ENCODE peak calls at places on chromosomes 13 and 19, in seven cellular contexts. H is OCI-LY7, S is kidney glomerular epithelial cell, K is DMS79 treated with DMSO at 0.1 percent for 48 hours, N is LHCN-M2, W is nucleus accumbens, Z is T-helper 9 cell. A is an unnamed sample.
A peak's percentile ranks its signal among the peaks of the same experiment; 100 is the strongest.

GRCh38 chr19:56441206-56441792 is 35.8 kb downstream of the ZNF667 start:
- DNase-seq in H (no peak), S (no peak), K (no peak), N (no peak), W (no peak), Z (no peak), A (no peak)

GRCh38 chr13:21427741-21428140 is 31.4 kb downstream of the ZDHHC20 start:
- DNase-seq in H (no peak), S (no peak), K (no peak), N (no peak), W (no peak), Z (no peak), A (no peak)

GRCh38 chr13:29877456-29878096 is 27.2 kb upstream of the UBL3 start:
- DNase-seq in H (no peak), S (no peak), K (no peak), N (no peak), W (no peak), Z (no peak), A (no peak)

GRCh38 chr13:68736961-68737360 is 1370.7 kb upstream of the ATXN8OS start:
- DNase-seq in H (no peak), S (no peak), K (no peak), N (no peak), W (no peak), Z (no peak), A (no peak)

GRCh38 chr13:20713014-20713376 is 9.5 kb downstream of the IL17D start:
- DNase-seq in H (no peak), S (no peak), K (no peak), N (peak; percentile 22), W (no peak), Z (no peak), A (no peak)

GRCh38 chr19:2032296-2032941 is 16.9 kb upstream of the BTBD2 start:
- DNase-seq in H (no peak), S (peak; percentile 90), K (peak; percentile 93), N (peak; percentile 96), W (peak; percentile 83), Z (no peak), A (no peak)

GRCh38 chr19:49420227-49420626 is 3.0 kb downstream of the PTH2 start:
- DNase-seq in H (no peak), S (no peak), K (no peak), N (no peak), W (no peak), Z (no peak), A (no peak)

GRCh38 chr13:98853791-98854191 is 101.3 kb upstream of the SLC15A1 start:
- DNase-seq in H (no peak), S (no peak), K (no peak), N (peak; percentile 33), W (no peak), Z (no peak), A (peak; percentile 45)

GRCh38 chr13:42836930-42837329 is 55.5 kb downstream of the FAM216B start:
- DNase-seq in H (no peak), S (peak; percentile 61), K (peak; percentile 88), N (peak; percentile 63), W (no peak), Z (no peak), A (no peak)

GRCh38 chr19:50046649-50047503 is 21.1 kb downstream of the ZNF473 start:
- DNase-seq in H (peak; percentile 74), S (peak; percentile 5), K (no peak), N (no peak), W (no peak), Z (peak; percentile 61), A (no peak)

GRCh38 chr19:36113895-36114762 is 546 bp downstream of the POLR2I start:
- DNase-seq in H (peak; percentile 38), S (no peak), K (peak; percentile 32), N (peak; percentile 75), W (no peak), Z (peak; percentile 6), A (no peak)

GRCh38 chr19:16328824-16329482 is 4.3 kb downstream of the KLF2 start:
- DNase-seq in H (peak; percentile 57), S (no peak), K (no peak), N (no peak), W (no peak), Z (peak; percentile 45), A (no peak)

GRCh38 chr19:52748336-52748950 is 13.6 kb upstream of the ZNF611 start:
- DNase-seq in H (peak; percentile 66), S (no peak), K (no peak), N (peak; percentile 54), W (no peak), Z (no peak), A (no peak)

GRCh38 chr19:54430306-54431254 is 15.3 kb downstream of the TTYH1 start:
- DNase-seq in H (peak; percentile 26), S (no peak), K (no peak), N (no peak), W (no peak), Z (peak; percentile 39), A (no peak)

GRCh38 chr13:21078501-21078900 is 17.1 kb upstream of the LATS2 start:
- DNase-seq in H (no peak), S (no peak), K (no peak), N (no peak), W (no peak), Z (no peak), A (no peak)

GRCh38 chr19:18416778-18417249 is 2.4 kb upstream of the SSBP4 start:
- DNase-seq in H (no peak), S (peak; percentile 85), K (peak; percentile 70), N (peak; percentile 71), W (peak; percentile 30), Z (peak; percentile 67), A (no peak)

GRCh38 chr19:8204961-8205360 is 4.2 kb upstream of the CERS4 start:
- DNase-seq in H (no peak), S (no peak), K (peak; percentile 93), N (no peak), W (no peak), Z (no peak), A (no peak)

GRCh38 chr13:38265135-38265497 is 84.5 kb upstream of the UFM1 start:
- DNase-seq in H (no peak), S (no peak), K (no peak), N (no peak), W (no peak), Z (no peak), A (no peak)

GRCh38 chr13:99316224-99316623 is 9.0 kb upstream of the GPR183 start:
- DNase-seq in H (no peak), S (no peak), K (no peak), N (no peak), W (no peak), Z (no peak), A (no peak)

GRCh38 chr19:13022111-13022858 is 27.0 kb downstream of the NFIX start:
- DNase-seq in H (no peak), S (no peak), K (no peak), N (peak; percentile 56), W (no peak), Z (no peak), A (no peak)

GRCh38 chr13:102597029-102598015 is 536 bp downstream of the TPP2 start:
- DNase-seq in H (peak; percentile 18), S (peak; percentile 30), K (peak; percentile 55), N (peak; percentile 22), W (no peak), Z (peak; percentile 2), A (no peak)

GRCh38 chr13:56189439-56189838 is 951.3 kb upstream of the PRR20A start:
- DNase-seq in H (no peak), S (no peak), K (no peak), N (no peak), W (no peak), Z (no peak), A (no peak)

GRCh38 chr19:14580623-14581237 is 2.2 kb upstream of the CLEC17A start:
- DNase-seq in H (peak; percentile 44), S (no peak), K (no peak), N (no peak), W (no peak), Z (no peak), A (no peak)

GRCh38 chr19:10644351-10645007 is 9.7 kb upstream of the ILF3 start:
- DNase-seq in H (peak; percentile 85), S (peak; percentile 34), K (peak; percentile 45), N (peak; percentile 71), W (no peak), Z (peak; percentile 85), A (peak; percentile 87)

GRCh38 chr13:91346848-91347211 is 657 bp upstream of the MIR17HG start:
- DNase-seq in H (peak; percentile 97), S (no peak), K (peak; percentile 88), N (no peak), W (no peak), Z (peak; percentile 15), A (peak; percentile 9)

GRCh38 chr13:49444517-49445395 is 682 bp downstream of the SETDB2 start:
- DNase-seq in H (peak; percentile 86), S (peak; percentile 68), K (peak; percentile 33), N (peak; percentile 52), W (no peak), Z (no peak), A (no peak)

GRCh38 chr13:73835138-73835721 is 299.0 kb downstream of the KLF12 start:
- DNase-seq in H (peak; percentile 73), S (peak; percentile 37), K (peak; percentile 7), N (peak; percentile 58), W (no peak), Z (no peak), A (no peak)

GRCh38 chr13:31998131-31998530 is 33.4 kb upstream of the FRY start:
- DNase-seq in H (no peak), S (no peak), K (peak; percentile 2), N (no peak), W (no peak), Z (no peak), A (no peak)

GRCh38 chr13:109152311-109152820 is 523.0 kb downstream of the MYO16 start:
- DNase-seq in H (no peak), S (no peak), K (no peak), N (no peak), W (no peak), Z (no peak), A (no peak)

GRCh38 chr19:55482128-55482961 is 2.6 kb upstream of the NAT14 start:
- DNase-seq in H (no peak), S (no peak), K (no peak), N (no peak), W (no peak), Z (no peak), A (no peak)

GRCh38 chr19:58514564-58515020 is 2.8 kb upstream of the SLC27A5 start:
- DNase-seq in H (no peak), S (no peak), K (no peak), N (no peak), W (no peak), Z (no peak), A (no peak)

GRCh38 chr13:102726430-102726829 is 31.6 kb upstream of the METTL21C start:
- DNase-seq in H (peak; percentile 0), S (no peak), K (no peak), N (no peak), W (no peak), Z (no peak), A (no peak)

GRCh38 chr13:77969299-77969698 is 50.7 kb upstream of the EDNRB start:
- DNase-seq in H (no peak), S (no peak), K (no peak), N (no peak), W (no peak), Z (no peak), A (no peak)

GRCh38 chr19:30799854-30800755 is 427.9 kb downstream of the ZNF536 start:
- DNase-seq in H (no peak), S (peak; percentile 17), K (no peak), N (peak; percentile 4), W (no peak), Z (peak; percentile 6), A (peak; percentile 16)

A was measured in GM19239.